ENCODE peak calls at places on chromosomes 6 and 20, in seven cellular contexts. T is substantia nigra; P is CD4-positive, alpha-beta T cell; W is uterus; G is ovary; U is CD8-positive, alpha-beta T cell; C is heart left ventricle. M is an unnamed sample.

GRCh38 chr6:27145731-27146455 is 101.6 kb upstream of the PRSS16 start:
- DNase-seq in C (peak), U (peak), W (peak), T (peak), P (peak), G (peak), M (peak)

GRCh38 chr6:23526519-23526918 is 599.5 kb upstream of the NRSN1 start:
- DNase-seq in W (no peak), U (no peak), T (no peak), P (no peak), G (no peak), C (no peak), M (no peak)

GRCh38 chr6:41643899-41644269 is 5.6 kb downstream of the MDFI start:
- DNase-seq in W (no peak), U (no peak), C (no peak), T (no peak), P (no peak), G (no peak), M (no peak)

GRCh38 chr6:32195902-32196681 is 3.6 kb upstream of the GPSM3 start:
- DNase-seq in W (peak), T (peak), G (peak), U (peak), P (peak), C (peak), M (peak)

GRCh38 chr6:4671587-4672115 is 104.6 kb upstream of the CDYL start:
- DNase-seq in T (no peak), U (no peak), G (no peak), P (no peak), W (no peak), C (no peak), M (no peak)

GRCh38 chr6:42402184-42402583 is 49.5 kb downstream of the TRERF1 start:
- DNase-seq in U (peak), T (no peak), C (no peak), W (no peak), P (no peak), G (no peak), M (no peak)

GRCh38 chr6:158417760-158418098 is 105.5 kb downstream of the TULP4 start:
- DNase-seq in U (no peak), C (no peak), G (no peak), T (peak), W (no peak), P (no peak), M (no peak)

GRCh38 chr6:107699191-107700015 is 124.7 kb downstream of the SCML4 start:
- DNase-seq in G (no peak), P (no peak), W (no peak), U (no peak), C (no peak), T (no peak), M (no peak)

GRCh38 chr6:170069611-170070010 is 221.3 kb downstream of the DLL1 start:
- DNase-seq in W (no peak), P (no peak), T (no peak), U (no peak), C (no peak), G (no peak), M (no peak)

GRCh38 chr6:32627831-32628230 is 9.4 kb upstream of the HLA-DQA1 start:
- DNase-seq in W (no peak), U (no peak), G (no peak), C (no peak), P (peak), T (no peak), M (no peak)

GRCh38 chr20:34709836-34710567 is 5.9 kb downstream of the TP53INP2 start:
- DNase-seq in P (no peak), U (peak), T (peak), W (peak), G (peak), C (peak), M (peak)

GRCh38 chr6:36197739-36198221 is 1.2 kb downstream of the BRPF3 start:
- DNase-seq in G (no peak), W (peak), C (no peak), U (no peak), P (no peak), T (peak), M (no peak)

GRCh38 chr6:147195510-147195909 is 8.7 kb upstream of the STXBP5 start:
- DNase-seq in W (no peak), T (no peak), P (no peak), G (no peak), C (no peak), U (no peak), M (no peak)

GRCh38 chr6:109516929-109517328 is 33.9 kb upstream of the ZBTB24 start:
- DNase-seq in W (no peak), C (no peak), G (no peak), P (no peak), T (no peak), U (no peak), M (no peak)

GRCh38 chr20:15039088-15039762 is 701.8 kb upstream of the FLRT3 start:
- DNase-seq in T (no peak), G (no peak), W (no peak), P (no peak), C (no peak), U (no peak), M (no peak)

GRCh38 chr6:45783716-45784115 is 231.9 kb downstream of the CLIC5 start:
- DNase-seq in G (no peak), U (no peak), T (no peak), C (no peak), W (no peak), P (no peak), M (no peak)

GRCh38 chr6:134932535-134933470 is 17.1 kb downstream of the ALDH8A1 start:
- DNase-seq in U (no peak), W (no peak), G (no peak), C (no peak), P (no peak), T (no peak), M (no peak)

GRCh38 chr6:41696788-41697187 is 38.6 kb downstream of the TFEB start:
- DNase-seq in P (no peak), G (no peak), W (no peak), T (no peak), U (no peak), C (no peak), M (no peak)

GRCh38 chr6:134464690-134465411 is 146.9 kb upstream of the SGK1 start:
- DNase-seq in G (no peak), P (no peak), U (no peak), C (no peak), T (no peak), W (no peak), M (no peak)

GRCh38 chr6:39057251-39058155 is 8.9 kb downstream of the GLP1R start:
- DNase-seq in P (no peak), C (no peak), G (no peak), W (no peak), T (no peak), U (no peak), M (no peak)

GRCh38 chr20:47718398-47718797 is 66.9 kb downstream of the SULF2 start:
- DNase-seq in W (no peak), U (no peak), P (no peak), T (no peak), C (no peak), G (no peak), M (no peak)

GRCh38 chr6:127768745-127769144 is 132.1 kb downstream of the THEMIS start:
- DNase-seq in T (no peak), W (no peak), P (no peak), G (no peak), U (no peak), C (no peak), M (no peak)

GRCh38 chr20:46230811-46231282 is 77.5 kb downstream of the CDH22 start:
- DNase-seq in U (no peak), G (no peak), T (peak), C (peak), W (no peak), P (no peak), M (no peak)

GRCh38 chr6:90338409-90338808 is 41.8 kb upstream of the BACH2 start:
- DNase-seq in P (no peak), W (no peak), T (no peak), U (no peak), G (no peak), C (no peak), M (no peak)

GRCh38 chr6:32664827-32665362 is 1.6 kb downstream of the HLA-DQB1 start:
- DNase-seq in T (no peak), C (peak), W (no peak), G (no peak), P (peak), U (peak), M (no peak)

GRCh38 chr20:45097485-45098095 is 3.3 kb downstream of the KCNS1 start:
- DNase-seq in C (no peak), G (no peak), W (no peak), P (peak), T (no peak), U (peak), M (no peak)

GRCh38 chr6:168949876-168950499 is 303.7 kb downstream of the THBS2 start:
- DNase-seq in U (no peak), C (no peak), G (no peak), T (no peak), P (no peak), W (no peak), M (no peak)

GRCh38 chr6:11497881-11498280 is 39.7 kb upstream of the TMEM170B start:
- DNase-seq in C (no peak), U (no peak), G (no peak), T (no peak), W (no peak), P (no peak), M (peak)

GRCh38 chr6:1393641-1394283 is 4.4 kb downstream of the FOXF2 start:
- DNase-seq in U (no peak), G (no peak), P (no peak), W (no peak), T (no peak), C (no peak), M (no peak)

DNA sequence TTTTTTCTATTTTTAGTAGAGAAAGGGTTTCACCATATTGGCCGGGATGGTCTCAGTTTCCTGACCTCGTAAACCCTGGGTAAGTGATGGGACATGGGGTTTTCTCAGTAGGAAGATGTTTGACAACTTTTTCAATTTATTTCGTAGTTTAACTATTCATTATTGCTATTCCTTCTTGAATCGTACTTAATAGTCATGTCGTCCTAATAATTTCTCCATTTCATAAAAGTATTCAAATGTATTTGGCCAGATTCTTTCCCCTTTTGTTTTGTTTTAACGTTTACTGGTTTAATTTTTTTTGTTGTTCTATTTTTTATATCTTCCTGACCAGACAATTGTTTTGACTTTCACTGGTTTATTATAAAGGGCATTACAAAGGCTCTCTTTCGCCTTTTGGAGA is 16.3 kb downstream of the GPX5 start:
- DNase-seq in P (no peak), C (no peak), T (no peak), U (no peak), G (no peak), W (no peak), M (no peak)
- H3K27ac ChIP-seq in P (no peak), C (no peak), T (no peak), U (no peak), G (no peak), W (no peak), M (no peak)

GRCh38 chr6:16850332-16851022 is 89.2 kb upstream of the ATXN1 start:
- DNase-seq in W (no peak), U (no peak), C (no peak), T (no peak), G (no peak), P (no peak), M (no peak)
- H3K27ac ChIP-seq in W (no peak), U (no peak), C (peak), T (no peak), G (no peak), P (no peak), M (no peak)

DNA sequence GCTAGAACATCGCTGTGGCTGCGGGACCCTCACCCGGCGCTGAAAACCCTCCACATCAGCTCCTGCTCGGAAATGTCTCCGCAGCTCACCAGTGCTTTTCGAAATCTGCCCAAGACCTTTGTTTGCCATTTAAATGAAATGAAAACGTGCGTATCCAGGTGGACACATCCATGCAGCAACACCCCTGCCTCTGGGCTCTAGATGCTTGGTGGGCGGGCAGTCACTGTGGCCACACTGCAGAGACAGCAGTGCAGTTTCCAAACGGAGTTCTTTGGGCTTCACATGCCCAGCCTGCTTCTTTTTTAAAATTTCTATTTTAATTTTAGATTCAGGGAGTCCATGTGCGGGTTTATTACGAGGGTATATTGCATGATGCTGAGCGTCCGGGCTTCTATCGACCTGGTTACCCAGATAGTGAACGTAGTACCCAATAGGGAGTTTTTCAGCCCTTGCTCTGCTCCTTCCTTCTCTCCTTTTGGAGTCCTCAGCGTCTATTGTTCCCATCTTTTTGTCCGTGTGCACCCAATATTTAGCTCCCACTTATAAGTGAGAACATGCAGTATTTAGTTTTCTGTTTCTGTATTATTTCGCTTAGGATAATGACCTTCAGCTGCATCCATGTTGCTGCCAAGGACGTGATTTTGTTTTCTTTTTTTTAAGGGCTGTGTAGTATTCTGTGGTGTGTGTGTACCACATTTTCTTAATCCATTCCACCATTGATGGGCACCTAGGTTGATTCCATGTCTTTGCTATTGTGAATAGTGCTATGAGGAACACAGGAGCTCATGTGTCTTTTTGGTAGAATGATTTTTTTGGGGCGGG is 4.8 kb upstream of the TUBB2B start:
- DNase-seq in U (no peak), C (no peak), P (no peak), G (no peak), W (no peak), T (no peak), M (no peak)
- H3K27ac ChIP-seq in U (no peak), C (no peak), P (no peak), G (no peak), W (peak), T (peak), M (peak)

GRCh38 chr20:41392871-41393704 is 26.5 kb upstream of the EMILIN3 start:
- DNase-seq in T (peak), W (peak), U (no peak), G (peak), P (no peak), C (peak), M (peak)
- H3K27ac ChIP-seq in T (peak), W (peak), U (no peak), G (no peak), P (no peak), C (no peak), M (peak)

DNA sequence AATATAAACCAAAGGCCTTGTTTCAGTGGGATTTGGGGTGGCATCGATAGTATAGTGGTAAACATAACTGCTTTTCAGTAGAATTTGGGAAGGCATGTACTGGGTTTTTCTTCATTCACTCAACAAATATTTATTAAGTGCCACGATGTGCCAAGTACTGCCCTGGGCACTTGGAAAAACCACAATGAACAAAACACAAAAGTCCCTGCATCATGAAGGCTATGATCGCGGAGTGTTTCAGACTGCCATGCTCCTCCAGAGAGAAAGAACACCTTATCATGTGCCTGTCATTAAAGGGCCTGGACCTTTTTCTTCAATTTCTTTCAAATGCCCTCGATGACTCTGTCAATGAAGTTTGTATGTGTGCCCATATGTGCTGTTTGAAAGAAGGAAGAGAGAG is 59.2 kb upstream of the CEP85L start:
- DNase-seq in U (no peak), W (no peak), P (no peak), C (no peak), G (no peak), T (no peak), M (no peak)
- H3K27ac ChIP-seq in U (peak), W (no peak), P (peak), C (peak), G (no peak), T (peak), M (peak)

GRCh38 chr6:148465654-148466053 is 123.0 kb downstream of the SASH1 start:
- DNase-seq in T (no peak), W (no peak), C (no peak), G (no peak), P (no peak), U (no peak), M (no peak)
- H3K27ac ChIP-seq in T (peak), W (peak), C (peak), G (no peak), P (no peak), U (no peak), M (peak)